ENCODE peak calls at places on chromosomes 4 and X, in five cellular contexts. D, J, A, S and E are unnamed samples.

GRCh38 chr4:85720736-85721135 is 245.8 kb downstream of the ARHGAP24 start:
- DNase-seq in J (no peak), A (no peak), D (no peak), S (peak; percentile 7), E (peak; percentile 23)

GRCh38 chr4:169723207-169723606 is 34.5 kb downstream of the HPF1 start:
- DNase-seq in A (no peak), J (peak; percentile 34), D (no peak), S (peak; percentile 25), E (no peak)

GRCh38 chr4:141155586-141155985 is 22.3 kb upstream of the RNF150 start:
- DNase-seq in S (no peak), J (no peak), A (no peak), D (no peak), E (no peak)

GRCh38 chr4:186297013-186297645 is 31.1 kb downstream of the F11 start:
- DNase-seq in S (peak; percentile 32), A (peak; percentile 31), J (peak; percentile 73), D (no peak), E (peak; percentile 70)

GRCh38 chrX:44843753-44844152 is at the start of gene DUSP21:
- DNase-seq in S (no peak), A (peak; percentile 70), J (no peak), D (no peak), E (no peak)

GRCh38 chrX:131729295-131729694 is 185.4 kb downstream of the OR13H1 start:
- DNase-seq in A (no peak), S (no peak), J (peak; percentile 63), D (peak; percentile 88), E (peak; percentile 88)

GRCh38 chr4:152138451-152138850 is 377.6 kb upstream of the GATB start:
- DNase-seq in J (no peak), D (no peak), S (no peak), A (no peak), E (no peak)

GRCh38 chr4:169136796-169137554 is 126.9 kb upstream of the CBR4 start:
- DNase-seq in D (no peak), S (no peak), A (no peak), J (no peak), E (no peak)

GRCh38 chr4:82842593-82842992 is 44.0 kb upstream of the SCD5 start:
- DNase-seq in D (no peak), J (peak; percentile 20), S (peak; percentile 13), A (peak; percentile 17), E (peak; percentile 28)

GRCh38 chrX:111262086-111262485 is 8.2 kb downstream of the CAPN6 start:
- DNase-seq in J (no peak), D (no peak), A (no peak), S (no peak), E (no peak)

GRCh38 chr4:12403175-12403574 is 974.5 kb upstream of the HS3ST1 start:
- DNase-seq in S (no peak), J (no peak), D (no peak), A (no peak), E (no peak)

GRCh38 chr4:112147697-112148096 is 2.4 kb downstream of the FAM241A start:
- DNase-seq in D (no peak), J (no peak), S (no peak), A (no peak), E (no peak)

GRCh38 chr4:123418486-123418931 is 21.9 kb downstream of the SPRY1 start:
- DNase-seq in D (no peak), J (no peak), S (peak; percentile 97), A (no peak), E (peak; percentile 92)

GRCh38 chrX:32842053-32842452 is 369.3 kb downstream of the DMD start:
- DNase-seq in A (no peak), D (no peak), J (no peak), S (no peak), E (no peak)

GRCh38 chrX:2875798-2876399 is 47.2 kb downstream of the GYG2 start:
- DNase-seq in A (no peak), J (peak; percentile 20), D (no peak), S (peak; percentile 18), E (no peak)

GRCh38 chr4:140567722-140568121 is 1.0 kb downstream of the UCP1 start:
- DNase-seq in J (peak; percentile 32), D (no peak), A (no peak), S (no peak), E (no peak)

GRCh38 chr4:35247047-35247446 is 997.3 kb downstream of the ARAP2 start:
- DNase-seq in J (no peak), D (no peak), A (no peak), S (no peak), E (no peak)

GRCh38 chr4:3451956-3452355 is 10.2 kb downstream of the HGFAC start:
- DNase-seq in D (no peak), S (no peak), J (no peak), A (no peak), E (peak; percentile 79)

GRCh38 chrX:45172890-45173289 is 27.8 kb downstream of the DIPK2B start:
- DNase-seq in D (no peak), S (peak; percentile 3), A (no peak), J (no peak), E (peak; percentile 54)

GRCh38 chr4:36152712-36153111 is 91.6 kb downstream of the ARAP2 start:
- DNase-seq in J (no peak), A (no peak), D (no peak), S (no peak), E (no peak)

GRCh38 chrX:103254921-103255455 is at the start of gene TCEAL8:
- DNase-seq in A (peak; percentile 78), S (peak; percentile 53), J (peak; percentile 60), D (peak; percentile 21), E (peak; percentile 74)

GRCh38 chr4:107719211-107719926 is 665 bp downstream of the PAPSS1 start:
- DNase-seq in D (no peak), S (peak; percentile 77), A (no peak), J (no peak), E (peak; percentile 26)

GRCh38 chrX:31021537-31021936 is 50.3 kb downstream of the FTHL17 start:
- DNase-seq in D (no peak), J (no peak), A (no peak), S (no peak), E (no peak)

GRCh38 chrX:153333821-153334653 is at the start of gene ZNF275:
- DNase-seq in A (peak; percentile 94), J (peak; percentile 94), D (no peak), S (peak; percentile 29), E (peak; percentile 61)

GRCh38 chr4:8836664-8837171 is 34.9 kb downstream of the HMX1 start:
- DNase-seq in S (no peak), J (no peak), D (no peak), A (no peak), E (no peak)

GRCh38 chr4:154529737-154530136 is 20.5 kb downstream of the PLRG1 start:
- DNase-seq in A (no peak), D (no peak), S (no peak), J (no peak), E (no peak)

GRCh38 chr4:12588572-12588971 is 895.6 kb downstream of the RAB28 start:
- DNase-seq in J (no peak), S (no peak), A (no peak), D (no peak), E (no peak)

GRCh38 chr4:5158391-5158770 is 107.1 kb downstream of the STK32B start:
- DNase-seq in D (no peak), A (no peak), J (no peak), S (peak; percentile 10), E (no peak)

GRCh38 chrX:110163488-110163887 is 154.4 kb downstream of the AMMECR1 start:
- DNase-seq in J (no peak), S (no peak), A (no peak), D (no peak), E (peak; percentile 66)

GRCh38 chrX:41334866-41335589 is 1.1 kb downstream of the DDX3X start:
- DNase-seq in D (no peak), J (peak; percentile 68), S (no peak), A (peak; percentile 36), E (peak; percentile 62)

GRCh38 chr4:26441110-26441509 is 49.2 kb downstream of the CCKAR start:
- DNase-seq in A (no peak), S (peak; percentile 10), D (no peak), J (no peak), E (peak; percentile 73)

GRCh38 chr4:128301979-128302378 is 14.4 kb upstream of the PGRMC2 start:
- DNase-seq in A (no peak), S (no peak), D (no peak), J (no peak), E (no peak)

GRCh38 chr4:81722229-81722900 is 250.7 kb upstream of the RASGEF1B start:
- DNase-seq in A (no peak), J (no peak), D (no peak), S (no peak), E (no peak)
- TF ChIP-seq MXI1 in A (no peak), J (no peak), D (no peak), S (no peak), E (no peak)

DNA sequence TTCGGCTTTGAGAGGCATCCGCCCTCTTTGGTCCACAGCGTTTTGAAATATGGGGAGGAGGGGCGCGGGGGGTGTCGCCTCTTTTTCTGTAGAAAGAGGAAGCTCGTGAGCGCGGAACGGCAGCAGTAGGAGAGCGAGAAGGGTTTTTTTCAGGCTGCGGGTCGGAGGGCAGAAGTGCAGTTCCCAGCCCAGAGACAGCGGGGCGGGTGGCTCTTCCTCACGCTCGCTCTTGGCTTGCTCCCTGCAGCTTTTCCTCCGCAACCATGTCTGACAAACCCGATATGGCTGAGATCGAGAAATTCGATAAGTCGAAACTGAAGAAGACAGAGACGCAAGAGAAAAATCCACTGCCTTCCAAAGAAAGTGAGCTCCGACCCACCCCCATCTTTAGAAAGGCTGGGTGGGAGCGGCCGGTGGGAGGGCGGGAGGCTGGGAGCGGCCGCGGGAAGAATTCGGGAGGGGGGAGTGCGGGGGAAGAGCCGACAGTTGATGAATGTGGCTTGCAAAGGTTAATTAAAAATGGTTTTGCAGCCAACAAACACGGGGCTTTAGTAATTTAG is 1.2 kb downstream of the TMSB4X start:
- DNase-seq in A (peak; percentile 46), S (no peak), J (peak; percentile 67), D (no peak), E (peak; percentile 36)
- TF ChIP-seq SMC3 in A (no peak), S (no peak), J (no peak), D (no peak), E (no peak)

GRCh38 chr4:121950212-121950679 is 1.6 kb downstream of the TRPC3 start:
- DNase-seq in J (peak; percentile 86), S (peak; percentile 20), D (no peak), A (peak; percentile 79), E (peak; percentile 69)
- H3K27ac ChIP-seq in J (no peak overlapping the region), S (no peak overlapping the region), D (no peak overlapping the region), A (no peak overlapping the region), E (no peak overlapping the region)

GRCh38 chr4:37662861-37663390 is 23.2 kb downstream of the RELL1 start:
- DNase-seq in D (no peak), J (no peak), S (peak; percentile 81), A (no peak), E (peak; percentile 13)
- TF ChIP-seq MXI1 in D (no peak), J (no peak), S (no peak), A (no peak), E (no peak)

GRCh38 chr4:138632856-138633255 is 382.7 kb upstream of the NOCT start:
- DNase-seq in D (no peak), A (no peak), S (no peak), J (no peak), E (no peak)
- TF ChIP-seq SMC3 in D (no peak), A (no peak), S (no peak), J (no peak), E (no peak)

GRCh38 chr4:55170462-55170861 is 45.1 kb upstream of the KDR start:
- DNase-seq in D (no peak), S (no peak), J (no peak), A (no peak), E (peak; percentile 10)
- H3K27ac ChIP-seq in D (no peak overlapping the region), S (no peak overlapping the region), J (no peak overlapping the region), A (no peak overlapping the region), E (no peak overlapping the region)